ENCODE peak calls at places on chromosomes 13 and 19, in four cellular contexts. One of them, this sample, is unnamed.

GRCh38 chr13:37303610-37304009 is 198.1 kb upstream of the CSNK1A1L start:
- DNase-seq in astrocyte of the spinal cord: no peak
- DNase-seq in breast epithelium: no peak
- DNase-seq in HT-29: no peak
- DNase-seq in this sample: no peak

GRCh38 chr19:58317481-58318072 is 9.2 kb upstream of the ZSCAN22 start:
- DNase-seq in astrocyte of the spinal cord: peak
- DNase-seq in breast epithelium: no peak
- DNase-seq in HT-29: peak
- DNase-seq in this sample: peak

GRCh38 chr19:31300406-31300805 is 48.8 kb downstream of the TSHZ3 start:
- DNase-seq in astrocyte of the spinal cord: no peak
- DNase-seq in breast epithelium: no peak
- DNase-seq in HT-29: no peak
- DNase-seq in this sample: no peak

GRCh38 chr19:12789098-12789903 is 2.0 kb upstream of the JUNB start:
- DNase-seq in astrocyte of the spinal cord: peak
- DNase-seq in breast epithelium: no peak
- DNase-seq in HT-29: peak
- DNase-seq in this sample: peak

GRCh38 chr19:51071006-51071405 is 6.1 kb upstream of the KLK13 start:
- DNase-seq in astrocyte of the spinal cord: no peak
- DNase-seq in breast epithelium: peak
- DNase-seq in HT-29: no peak
- DNase-seq in this sample: no peak

GRCh38 chr19:12773571-12773970 is 1.8 kb downstream of the HOOK2 start:
- DNase-seq in astrocyte of the spinal cord: no peak
- DNase-seq in breast epithelium: no peak
- DNase-seq in HT-29: no peak
- DNase-seq in this sample: peak

GRCh38 chr13:53301449-53301848 is 272.8 kb downstream of the OLFM4 start:
- DNase-seq in astrocyte of the spinal cord: no peak
- DNase-seq in breast epithelium: no peak
- DNase-seq in HT-29: no peak
- DNase-seq in this sample: no peak

GRCh38 chr19:3979674-3980352 is 5.5 kb downstream of the EEF2 start:
- DNase-seq in astrocyte of the spinal cord: no peak
- DNase-seq in breast epithelium: peak
- DNase-seq in HT-29: no peak
- DNase-seq in this sample: no peak

GRCh38 chr19:34500656-34501120 is 19.1 kb downstream of the WTIP start:
- DNase-seq in astrocyte of the spinal cord: no peak
- DNase-seq in breast epithelium: no peak
- DNase-seq in HT-29: no peak
- DNase-seq in this sample: no peak

GRCh38 chr13:99380402-99380801 is 73.2 kb upstream of the GPR183 start:
- DNase-seq in astrocyte of the spinal cord: no peak
- DNase-seq in breast epithelium: no peak
- DNase-seq in HT-29: no peak
- DNase-seq in this sample: no peak

GRCh38 chr19:44447864-44448674 is at the start of gene ZNF229:
- DNase-seq in astrocyte of the spinal cord: peak
- DNase-seq in breast epithelium: peak
- DNase-seq in HT-29: no peak
- DNase-seq in this sample: no peak

GRCh38 chr19:56566904-56567273 is 379 bp upstream of the ZNF470 start:
- DNase-seq in astrocyte of the spinal cord: no peak
- DNase-seq in breast epithelium: peak
- DNase-seq in HT-29: no peak
- DNase-seq in this sample: no peak

GRCh38 chr19:33376423-33376822 is 2.9 kb downstream of the CEBPG start:
- DNase-seq in astrocyte of the spinal cord: peak
- DNase-seq in breast epithelium: no peak
- DNase-seq in HT-29: peak
- DNase-seq in this sample: peak

GRCh38 chr13:98997738-98998641 is 20.1 kb upstream of the DOCK9 start:
- DNase-seq in astrocyte of the spinal cord: peak
- DNase-seq in breast epithelium: no peak
- DNase-seq in HT-29: no peak
- DNase-seq in this sample: peak

GRCh38 chr19:17513801-17514200 is 2.4 kb downstream of the PGLS start:
- DNase-seq in astrocyte of the spinal cord: no peak
- DNase-seq in breast epithelium: no peak
- DNase-seq in HT-29: no peak
- DNase-seq in this sample: peak

GRCh38 chr13:44790289-44790688 is 199.0 kb downstream of the NUFIP1 start:
- DNase-seq in astrocyte of the spinal cord: no peak
- DNase-seq in breast epithelium: no peak
- DNase-seq in HT-29: no peak
- DNase-seq in this sample: no peak

GRCh38 chr13:75151081-75151643 is 330.8 kb downstream of the TBC1D4 start:
- DNase-seq in astrocyte of the spinal cord: peak
- DNase-seq in breast epithelium: no peak
- DNase-seq in HT-29: no peak
- DNase-seq in this sample: peak

GRCh38 chr19:49861541-49862410 is 5.6 kb downstream of the PNKP start:
- DNase-seq in astrocyte of the spinal cord: no peak
- DNase-seq in breast epithelium: no peak
- DNase-seq in HT-29: no peak
- DNase-seq in this sample: no peak

GRCh38 chr19:6229216-6229913 is 50.4 kb downstream of the MLLT1 start:
- DNase-seq in astrocyte of the spinal cord: no peak
- DNase-seq in breast epithelium: no peak
- DNase-seq in HT-29: no peak
- DNase-seq in this sample: no peak

GRCh38 chr13:29480893-29481525 is 114.5 kb downstream of the SLC7A1 start:
- DNase-seq in astrocyte of the spinal cord: no peak
- DNase-seq in breast epithelium: no peak
- DNase-seq in HT-29: no peak
- DNase-seq in this sample: no peak

GRCh38 chr13:33806470-33807248 is 11.3 kb upstream of the RFC3 start:
- DNase-seq in astrocyte of the spinal cord: no peak
- DNase-seq in breast epithelium: no peak
- DNase-seq in HT-29: no peak
- DNase-seq in this sample: no peak

GRCh38 chr19:48746738-48747575 is at the start of gene IZUMO1:
- DNase-seq in astrocyte of the spinal cord: peak
- DNase-seq in breast epithelium: no peak
- DNase-seq in HT-29: no peak
- DNase-seq in this sample: peak

GRCh38 chr13:76872686-76873085 is 13.5 kb downstream of the KCTD12 start:
- DNase-seq in astrocyte of the spinal cord: no peak
- DNase-seq in breast epithelium: no peak
- DNase-seq in HT-29: no peak
- DNase-seq in this sample: no peak

GRCh38 chr13:94325148-94325528 is 154.3 kb downstream of the DCT start:
- DNase-seq in astrocyte of the spinal cord: no peak
- DNase-seq in breast epithelium: no peak
- DNase-seq in HT-29: no peak
- DNase-seq in this sample: no peak

GRCh38 chr13:66915596-66916185 is 314.4 kb downstream of the PCDH9 start:
- DNase-seq in astrocyte of the spinal cord: peak
- DNase-seq in breast epithelium: no peak
- DNase-seq in HT-29: no peak
- DNase-seq in this sample: no peak

GRCh38 chr19:5567971-5568407 is 236 bp upstream of the TINCR start:
- DNase-seq in astrocyte of the spinal cord: no peak
- DNase-seq in breast epithelium: no peak
- DNase-seq in HT-29: no peak
- DNase-seq in this sample: no peak

GRCh38 chr13:51731759-51732158 is 72.2 kb downstream of the DHRS12 start:
- DNase-seq in astrocyte of the spinal cord: peak
- DNase-seq in breast epithelium: no peak
- DNase-seq in HT-29: peak
- DNase-seq in this sample: peak

This sample was measured in A172.